ENCODE peak calls at places on chromosomes 1 and 21, in nine cellular contexts. G is HCT116; N is DMS 273 treated with DMSO at 0.1 percent for 48 hours; R is neural progenitor cell; Y is effector CD4-positive, alpha-beta T cell; S is NCI-H2081; W is LHCN-M2; O is stimulated activated CD4-positive, alpha-beta T cell treated with anti-CD3 and anti-CD28 coated beads, Interleukin-2, amount 100 ng/mL, for 48 hours; X is HuH-7. J is an unnamed sample.

GRCh38 chr1:74963120-74963519 is 171.1 kb upstream of the LHX8 start:
- DNase-seq in Y (no peak), S (no peak), G (no peak), O (no peak), W (no peak), R (no peak), X (no peak), N (no peak), J (no peak)

GRCh38 chr21:43667191-43667904 is 8.0 kb downstream of the RRP1B start:
- DNase-seq in R (no peak), Y (no peak), W (peak; percentile 96), X (no peak), N (no peak), G (no peak), O (no peak), S (no peak), J (no peak)

GRCh38 chr1:53135735-53136114 is 6.7 kb downstream of the SLC1A7 start:
- DNase-seq in Y (no peak), R (no peak), S (no peak), G (no peak), N (no peak), W (peak; percentile 92), X (no peak), O (no peak), J (no peak)

GRCh38 chr1:236064674-236065508 is at the start of gene NID1:
- DNase-seq in R (peak; percentile 95), W (peak; percentile 72), Y (peak; percentile 6), G (no peak), X (peak; percentile 92), N (no peak), O (no peak), S (peak; percentile 53), J (peak; percentile 68)

GRCh38 chr1:6410248-6410893 is 9.3 kb downstream of the HES2 start:
- DNase-seq in O (no peak), R (peak; percentile 0), X (no peak), Y (no peak), W (no peak), S (no peak), G (no peak), N (no peak), J (no peak)

GRCh38 chr1:79044974-79045650 is 38.6 kb upstream of the ADGRL4 start:
- DNase-seq in R (peak; percentile 66), Y (no peak), S (no peak), W (no peak), G (peak; percentile 16), N (peak; percentile 32), X (no peak), O (no peak), J (no peak)

GRCh38 chr1:26724118-26724517 is 28.3 kb downstream of the ARID1A start:
- DNase-seq in Y (no peak), W (no peak), N (no peak), X (no peak), O (no peak), R (no peak), G (no peak), S (no peak), J (no peak)

GRCh38 chr1:223350361-223350908 is 13.5 kb downstream of the SUSD4 start:
- DNase-seq in N (no peak), W (no peak), Y (no peak), O (no peak), X (no peak), G (no peak), S (no peak), R (no peak), J (no peak)

GRCh38 chr1:152110860-152111514 is 4.3 kb downstream of the TCHH start:
- DNase-seq in Y (no peak), O (peak; percentile 29), N (peak; percentile 86), G (no peak), R (peak; percentile 34), S (no peak), W (peak; percentile 48), X (peak; percentile 30), J (no peak)

GRCh38 chr1:54107131-54107530 is 45.7 kb downstream of the CDCP2 start:
- DNase-seq in O (no peak), G (no peak), Y (no peak), R (peak; percentile 51), S (no peak), N (no peak), W (peak; percentile 78), X (no peak), J (no peak)

GRCh38 chr21:29330797-29331196 is 32.1 kb downstream of the BACH1 start:
- DNase-seq in Y (no peak), R (no peak), W (no peak), O (no peak), S (no peak), G (no peak), N (no peak), X (no peak), J (no peak)

GRCh38 chr1:164855930-164856329 is 296.9 kb downstream of the PBX1 start:
- DNase-seq in W (no peak), N (no peak), Y (no peak), R (no peak), G (no peak), S (no peak), X (no peak), O (no peak), J (no peak)

GRCh38 chr1:25650219-25650576 is 33.6 kb downstream of the MAN1C1 start:
- DNase-seq in X (no peak), Y (no peak), R (no peak), W (no peak), S (no peak), G (no peak), O (no peak), N (no peak), J (no peak)

GRCh38 chr1:5394111-5394510 is 598.1 kb downstream of the NPHP4 start:
- DNase-seq in W (no peak), G (no peak), R (no peak), S (no peak), Y (no peak), O (no peak), X (no peak), N (no peak), J (no peak)

GRCh38 chr1:162943627-162944026 is 82.7 kb upstream of the CCDC190 start:
- DNase-seq in O (no peak), Y (no peak), R (no peak), X (no peak), S (no peak), G (no peak), W (peak; percentile 94), N (no peak), J (no peak)

GRCh38 chr21:8989883-8990325 is 1531.5 kb upstream of the TPTE start:
- DNase-seq in W (no peak), O (no peak), Y (no peak), X (no peak), G (no peak), S (no peak), R (no peak), N (no peak), J (no peak)

GRCh38 chr1:30413606-30414005 is 309.8 kb downstream of the MATN1 start:
- DNase-seq in S (no peak), N (no peak), W (no peak), R (no peak), Y (no peak), O (no peak), X (no peak), G (no peak), J (no peak)

GRCh38 chr1:44835738-44836675 is 7.0 kb downstream of the PTCH2 start:
- DNase-seq in X (peak; percentile 89), S (peak; percentile 94), Y (peak; percentile 80), N (peak; percentile 48), O (peak; percentile 89), G (peak; percentile 77), W (peak; percentile 65), R (peak; percentile 88), J (peak; percentile 93)

GRCh38 chr1:168628807-168629206 is 52.4 kb downstream of the XCL1 start:
- DNase-seq in X (no peak), W (peak; percentile 70), Y (no peak), O (peak; percentile 3), R (no peak), N (no peak), S (no peak), G (peak; percentile 78), J (no peak)

GRCh38 chr1:167791281-167792209 is 69.8 kb downstream of the MPZL1 start:
- DNase-seq in N (no peak), O (no peak), W (peak; percentile 86), S (no peak), X (no peak), R (peak; percentile 56), G (no peak), Y (no peak), J (no peak)

GRCh38 chr1:110380667-110381283 is 10.1 kb downstream of the SLC16A4 start:
- DNase-seq in R (no peak), Y (no peak), W (no peak), X (no peak), N (no peak), O (no peak), S (no peak), G (no peak), J (no peak)

GRCh38 chr1:147824776-147825175 is 64.4 kb upstream of the GJA5 start:
- DNase-seq in N (no peak), Y (no peak), S (no peak), W (no peak), R (no peak), G (no peak), O (no peak), X (no peak), J (no peak)

GRCh38 chr1:85864727-85865126 is 156.5 kb upstream of the ZNHIT6 start:
- DNase-seq in O (no peak), Y (no peak), X (no peak), R (no peak), G (no peak), S (no peak), N (no peak), W (no peak), J (no peak)

GRCh38 chr1:205191617-205192016 is 19.9 kb downstream of the DSTYK start:
- DNase-seq in S (no peak), X (no peak), G (no peak), Y (no peak), N (peak; percentile 85), R (peak; percentile 47), O (no peak), W (no peak), J (no peak)

GRCh38 chr1:76944942-76945341 is 77.7 kb downstream of the ST6GALNAC5 start:
- DNase-seq in Y (no peak), O (no peak), S (no peak), R (no peak), X (no peak), W (peak; percentile 63), N (no peak), G (no peak), J (no peak)

GRCh38 chr1:205520709-205521108 is 16.2 kb downstream of the CDK18 start:
- DNase-seq in X (no peak), S (no peak), O (no peak), W (no peak), Y (no peak), G (no peak), R (no peak), N (no peak), J (no peak)

J was measured in Peyer's patch.